ENCODE peak calls at places on chromosome 4, in five cellular contexts. One of them, this sample, is unnamed.

GRCh38 chr4:76339364-76339763 is 32.8 kb downstream of the STBD1 start:
- DNase-seq in AG09319: no peak
- DNase-seq in stimulated activated CD8-positive, alpha-beta memory T cell treated with anti-CD3 and anti-CD28 coated beads, Interleukin-7, amount 100 ng/mL, for 24 hours: no peak
- DNase-seq in naive thymus-derived CD8-positive, alpha-beta T cell: no peak
- DNase-seq in activated CD8-positive, alpha-beta T cell treated with anti-CD3 and anti-CD28 coated beads for 36 hours: no peak
- DNase-seq in this sample: no peak

GRCh38 chr4:4477391-4477790 is 64.5 kb downstream of the STX18 start:
- DNase-seq in stimulated activated CD8-positive, alpha-beta memory T cell treated with anti-CD3 and anti-CD28 coated beads, Interleukin-7, amount 100 ng/mL, for 24 hours: no peak
- DNase-seq in AG09319: no peak
- DNase-seq in naive thymus-derived CD8-positive, alpha-beta T cell: no peak
- DNase-seq in activated CD8-positive, alpha-beta T cell treated with anti-CD3 and anti-CD28 coated beads for 36 hours: no peak
- DNase-seq in this sample: no peak

GRCh38 chr4:74117024-74117534 is 18.1 kb upstream of the CXCL2 start:
- DNase-seq in activated CD8-positive, alpha-beta T cell treated with anti-CD3 and anti-CD28 coated beads for 36 hours: no peak
- DNase-seq in naive thymus-derived CD8-positive, alpha-beta T cell: no peak
- DNase-seq in stimulated activated CD8-positive, alpha-beta memory T cell treated with anti-CD3 and anti-CD28 coated beads, Interleukin-7, amount 100 ng/mL, for 24 hours: no peak
- DNase-seq in AG09319: peak; percentile 85
- DNase-seq in this sample: no peak

GRCh38 chr4:174119818-174120217 is 163.6 kb downstream of the FBXO8 start:
- DNase-seq in activated CD8-positive, alpha-beta T cell treated with anti-CD3 and anti-CD28 coated beads for 36 hours: no peak
- DNase-seq in naive thymus-derived CD8-positive, alpha-beta T cell: no peak
- DNase-seq in AG09319: no peak
- DNase-seq in stimulated activated CD8-positive, alpha-beta memory T cell treated with anti-CD3 and anti-CD28 coated beads, Interleukin-7, amount 100 ng/mL, for 24 hours: no peak
- DNase-seq in this sample: no peak

GRCh38 chr4:19776021-19776459 is 475.7 kb upstream of the SLIT2 start:
- DNase-seq in activated CD8-positive, alpha-beta T cell treated with anti-CD3 and anti-CD28 coated beads for 36 hours: no peak
- DNase-seq in naive thymus-derived CD8-positive, alpha-beta T cell: no peak
- DNase-seq in stimulated activated CD8-positive, alpha-beta memory T cell treated with anti-CD3 and anti-CD28 coated beads, Interleukin-7, amount 100 ng/mL, for 24 hours: no peak
- DNase-seq in AG09319: peak; percentile 14
- DNase-seq in this sample: no peak

GRCh38 chr4:90328558-90328957 is 201.4 kb downstream of the CCSER1 start:
- DNase-seq in activated CD8-positive, alpha-beta T cell treated with anti-CD3 and anti-CD28 coated beads for 36 hours: no peak
- DNase-seq in stimulated activated CD8-positive, alpha-beta memory T cell treated with anti-CD3 and anti-CD28 coated beads, Interleukin-7, amount 100 ng/mL, for 24 hours: no peak
- DNase-seq in AG09319: no peak
- DNase-seq in naive thymus-derived CD8-positive, alpha-beta T cell: no peak
- DNase-seq in this sample: no peak

GRCh38 chr4:26061248-26061986 is 147.4 kb downstream of the SMIM20 start:
- DNase-seq in naive thymus-derived CD8-positive, alpha-beta T cell: no peak
- DNase-seq in AG09319: no peak
- DNase-seq in activated CD8-positive, alpha-beta T cell treated with anti-CD3 and anti-CD28 coated beads for 36 hours: peak; percentile 44
- DNase-seq in stimulated activated CD8-positive, alpha-beta memory T cell treated with anti-CD3 and anti-CD28 coated beads, Interleukin-7, amount 100 ng/mL, for 24 hours: no peak
- DNase-seq in this sample: no peak

GRCh38 chr4:123785515-123785914 is 388.9 kb downstream of the SPRY1 start:
- DNase-seq in stimulated activated CD8-positive, alpha-beta memory T cell treated with anti-CD3 and anti-CD28 coated beads, Interleukin-7, amount 100 ng/mL, for 24 hours: no peak
- DNase-seq in activated CD8-positive, alpha-beta T cell treated with anti-CD3 and anti-CD28 coated beads for 36 hours: no peak
- DNase-seq in naive thymus-derived CD8-positive, alpha-beta T cell: no peak
- DNase-seq in AG09319: peak; percentile 60
- DNase-seq in this sample: no peak

GRCh38 chr4:119715490-119716445 is 87.2 kb upstream of the PDE5A start:
- DNase-seq in activated CD8-positive, alpha-beta T cell treated with anti-CD3 and anti-CD28 coated beads for 36 hours: no peak
- DNase-seq in naive thymus-derived CD8-positive, alpha-beta T cell: no peak
- DNase-seq in AG09319: no peak
- DNase-seq in stimulated activated CD8-positive, alpha-beta memory T cell treated with anti-CD3 and anti-CD28 coated beads, Interleukin-7, amount 100 ng/mL, for 24 hours: no peak
- DNase-seq in this sample: no peak

GRCh38 chr4:47122592-47123291 is 91.4 kb downstream of the GABRB1 start:
- DNase-seq in stimulated activated CD8-positive, alpha-beta memory T cell treated with anti-CD3 and anti-CD28 coated beads, Interleukin-7, amount 100 ng/mL, for 24 hours: peak; percentile 0
- DNase-seq in AG09319: peak; percentile 4
- DNase-seq in naive thymus-derived CD8-positive, alpha-beta T cell: peak; percentile 22
- DNase-seq in activated CD8-positive, alpha-beta T cell treated with anti-CD3 and anti-CD28 coated beads for 36 hours: peak; percentile 60
- DNase-seq in this sample: peak; percentile 8

GRCh38 chr4:157819693-157820464 is 352.9 kb downstream of the GASK1B start:
- DNase-seq in AG09319: no peak
- DNase-seq in naive thymus-derived CD8-positive, alpha-beta T cell: no peak
- DNase-seq in activated CD8-positive, alpha-beta T cell treated with anti-CD3 and anti-CD28 coated beads for 36 hours: no peak
- DNase-seq in stimulated activated CD8-positive, alpha-beta memory T cell treated with anti-CD3 and anti-CD28 coated beads, Interleukin-7, amount 100 ng/mL, for 24 hours: no peak
- DNase-seq in this sample: no peak

GRCh38 chr4:25890653-25891485 is 23.2 kb upstream of the SMIM20 start:
- DNase-seq in AG09319: no peak
- DNase-seq in naive thymus-derived CD8-positive, alpha-beta T cell: no peak
- DNase-seq in activated CD8-positive, alpha-beta T cell treated with anti-CD3 and anti-CD28 coated beads for 36 hours: no peak
- DNase-seq in stimulated activated CD8-positive, alpha-beta memory T cell treated with anti-CD3 and anti-CD28 coated beads, Interleukin-7, amount 100 ng/mL, for 24 hours: no peak
- DNase-seq in this sample: no peak

GRCh38 chr4:14084598-14084997 is 457.1 kb upstream of the BOD1L1 start:
- DNase-seq in naive thymus-derived CD8-positive, alpha-beta T cell: no peak
- DNase-seq in stimulated activated CD8-positive, alpha-beta memory T cell treated with anti-CD3 and anti-CD28 coated beads, Interleukin-7, amount 100 ng/mL, for 24 hours: no peak
- DNase-seq in activated CD8-positive, alpha-beta T cell treated with anti-CD3 and anti-CD28 coated beads for 36 hours: no peak
- DNase-seq in AG09319: no peak
- DNase-seq in this sample: no peak

GRCh38 chr4:76982638-76983579 is 33.4 kb downstream of the SEPTIN11 start:
- DNase-seq in naive thymus-derived CD8-positive, alpha-beta T cell: no peak
- DNase-seq in AG09319: no peak
- DNase-seq in activated CD8-positive, alpha-beta T cell treated with anti-CD3 and anti-CD28 coated beads for 36 hours: no peak
- DNase-seq in stimulated activated CD8-positive, alpha-beta memory T cell treated with anti-CD3 and anti-CD28 coated beads, Interleukin-7, amount 100 ng/mL, for 24 hours: no peak
- DNase-seq in this sample: no peak

GRCh38 chr4:152729466-152729865 is 49.7 kb upstream of the TMEM154 start:
- DNase-seq in stimulated activated CD8-positive, alpha-beta memory T cell treated with anti-CD3 and anti-CD28 coated beads, Interleukin-7, amount 100 ng/mL, for 24 hours: no peak
- DNase-seq in AG09319: no peak
- DNase-seq in naive thymus-derived CD8-positive, alpha-beta T cell: no peak
- DNase-seq in activated CD8-positive, alpha-beta T cell treated with anti-CD3 and anti-CD28 coated beads for 36 hours: no peak
- DNase-seq in this sample: no peak

GRCh38 chr4:12973522-12973921 is 510.6 kb downstream of the RAB28 start:
- DNase-seq in activated CD8-positive, alpha-beta T cell treated with anti-CD3 and anti-CD28 coated beads for 36 hours: no peak
- DNase-seq in stimulated activated CD8-positive, alpha-beta memory T cell treated with anti-CD3 and anti-CD28 coated beads, Interleukin-7, amount 100 ng/mL, for 24 hours: no peak
- DNase-seq in AG09319: no peak
- DNase-seq in naive thymus-derived CD8-positive, alpha-beta T cell: no peak
- DNase-seq in this sample: no peak

GRCh38 chr4:47528651-47529050 is 43.6 kb downstream of the ATP10D start:
- DNase-seq in naive thymus-derived CD8-positive, alpha-beta T cell: no peak
- DNase-seq in AG09319: no peak
- DNase-seq in stimulated activated CD8-positive, alpha-beta memory T cell treated with anti-CD3 and anti-CD28 coated beads, Interleukin-7, amount 100 ng/mL, for 24 hours: no peak
- DNase-seq in activated CD8-positive, alpha-beta T cell treated with anti-CD3 and anti-CD28 coated beads for 36 hours: no peak
- DNase-seq in this sample: no peak

GRCh38 chr4:153408932-153409331 is 57.2 kb upstream of the TMEM131L start:
- DNase-seq in naive thymus-derived CD8-positive, alpha-beta T cell: no peak
- DNase-seq in activated CD8-positive, alpha-beta T cell treated with anti-CD3 and anti-CD28 coated beads for 36 hours: no peak
- DNase-seq in AG09319: no peak
- DNase-seq in stimulated activated CD8-positive, alpha-beta memory T cell treated with anti-CD3 and anti-CD28 coated beads, Interleukin-7, amount 100 ng/mL, for 24 hours: no peak
- DNase-seq in this sample: no peak

This sample was measured in T follicular helper cell.